ENCODE peak calls at places on chromosomes 11 and 22, in four cellular contexts. L is fibroblast of mammary gland, C is activated T-cell treated with anti-CD3 and anti-CD28 coated beads for 1 hour, K is caudate nucleus. F is an unnamed sample.

GRCh38 chr11:68978931-68979591 is 1.7 kb downstream of the MRGPRD start:
- DNase-seq in K (no peak), C (no peak), L (no peak), F (no peak)

GRCh38 chr11:63427971-63428508 is 58.5 kb downstream of the SLC22A9 start:
- DNase-seq in K (no peak), C (no peak), L (no peak), F (peak)

GRCh38 chr11:3796346-3796745 is 1.0 kb downstream of the NUP98 start:
- DNase-seq in K (no peak), L (no peak), C (no peak), F (no peak)

GRCh38 chr11:78525720-78526119 is 48.9 kb downstream of the NARS2 start:
- DNase-seq in K (no peak), L (no peak), C (no peak), F (no peak)

GRCh38 chr11:122910775-122911174 is 28.2 kb downstream of the JHY start:
- DNase-seq in L (peak), C (no peak), K (no peak), F (no peak)

GRCh38 chr11:76613901-76614300 is 56.6 kb downstream of the LRRC32 start:
- DNase-seq in L (no peak), K (no peak), C (no peak), F (peak)

GRCh38 chr11:14065153-14065552 is 102.6 kb downstream of the SPON1 start:
- DNase-seq in C (no peak), K (no peak), L (peak), F (no peak)

GRCh38 chr22:26547426-26547825 is 35.2 kb upstream of the TFIP11 start:
- DNase-seq in C (no peak), K (no peak), L (peak), F (no peak)